ENCODE peak calls at places on chromosomes 3 and 15, in six cellular contexts. E is stomach, D is endothelial cell of umbilical vein, O is upper lobe of left lung, Q is Panc1, J is GM23338. M is an unnamed sample.

GRCh38 chr3:194871143-194871863 is 185.6 kb downstream of the FAM43A start:
- DNase-seq in E (peak; percentile 57), D (peak; percentile 71), O (peak; percentile 86), Q (no peak), J (peak; percentile 10), M (peak; percentile 84)

GRCh38 chr3:45915518-45916231 is 27.6 kb upstream of the CXCR6 start:
- DNase-seq in E (peak; percentile 37), D (no peak), O (peak; percentile 60), Q (no peak), J (no peak), M (peak; percentile 59)

GRCh38 chr3:171183042-171183441 is 156.5 kb upstream of the SLC2A2 start:
- DNase-seq in E (no peak), D (no peak), O (no peak), Q (no peak), J (no peak), M (no peak)

GRCh38 chr3:112333386-112334334 is 704 bp downstream of the CD200 start:
- DNase-seq in E (no peak), D (peak; percentile 71), O (no peak), Q (no peak), J (peak; percentile 87), M (no peak)

GRCh38 chr3:5221701-5222100 is 34.2 kb downstream of the EDEM1 start:
- DNase-seq in E (no peak), D (no peak), O (no peak), Q (no peak), J (no peak), M (no peak)

GRCh38 chr3:47571391-47572165 is 7.1 kb downstream of the CSPG5 start:
- DNase-seq in E (no peak), D (no peak), O (no peak), Q (no peak), J (no peak), M (no peak)

GRCh38 chr3:135514064-135514455 is 451.5 kb upstream of the PPP2R3A start:
- DNase-seq in E (no peak), D (no peak), O (no peak), Q (no peak), J (no peak), M (no peak)

GRCh38 chr3:8994226-8994625 is 31.0 kb upstream of the RAD18 start:
- DNase-seq in E (no peak), D (no peak), O (peak; percentile 25), Q (no peak), J (no peak), M (no peak)

GRCh38 chr3:80017369-80017768 is 249.6 kb upstream of the ROBO1 start:
- DNase-seq in E (no peak), D (peak; percentile 42), O (no peak), Q (no peak), J (no peak), M (no peak)

GRCh38 chr15:80787238-80787805 is 8.2 kb downstream of the CEMIP start:
- DNase-seq in E (no peak), D (no peak), O (no peak), Q (no peak), J (peak; percentile 36), M (no peak)

GRCh38 chr3:192842711-192843436 is 74.8 kb downstream of the MB21D2 start:
- DNase-seq in E (no peak), D (no peak), O (no peak), Q (no peak), J (no peak), M (no peak)

GRCh38 chr15:52462806-52463360 is 65.8 kb downstream of the MYO5A start:
- DNase-seq in E (no peak), D (no peak), O (no peak), Q (no peak), J (no peak), M (no peak)

GRCh38 chr3:128681277-128681829 is 30.7 kb upstream of the RPN1 start:
- DNase-seq in E (no peak), D (no peak), O (no peak), Q (no peak), J (no peak), M (no peak)

GRCh38 chr3:53350652-53351051 is 3.3 kb upstream of the DCP1A start:
- DNase-seq in E (no peak), D (peak; percentile 95), O (no peak), Q (no peak), J (peak; percentile 83), M (no peak)

GRCh38 chr3:171335559-171335958 is 124.6 kb downstream of the TNIK start:
- DNase-seq in E (no peak), D (no peak), O (no peak), Q (no peak), J (no peak), M (no peak)

GRCh38 chr3:10570196-10570946 is 65.0 kb upstream of the ATP2B2 start:
- DNase-seq in E (no peak), D (no peak), O (no peak), Q (no peak), J (no peak), M (no peak)

GRCh38 chr3:105997800-105998526 is 129.2 kb upstream of the CBLB start:
- DNase-seq in E (no peak), D (no peak), O (no peak), Q (no peak), J (no peak), M (peak; percentile 58)

GRCh38 chr3:71511037-71511436 is 72.5 kb downstream of the FOXP1 start:
- DNase-seq in E (no peak), D (peak; percentile 38), O (no peak), Q (no peak), J (no peak), M (no peak)

GRCh38 chr15:101232677-101233076 is 19.2 kb downstream of the CHSY1 start:
- DNase-seq in E (no peak), D (no peak), O (no peak), Q (no peak), J (peak; percentile 17), M (no peak)

GRCh38 chr3:48215466-48215865 is 7.8 kb upstream of the CAMP start:
- DNase-seq in E (peak; percentile 33), D (no peak), O (no peak), Q (no peak), J (no peak), M (no peak)

GRCh38 chr15:78492841-78493240 is 14.5 kb upstream of the HYKK start:
- DNase-seq in E (no peak), D (no peak), O (no peak), Q (no peak), J (no peak), M (no peak)

GRCh38 chr3:53803816-53804545 is 42.2 kb downstream of the CHDH start:
- DNase-seq in E (no peak), D (no peak), O (no peak), Q (no peak), J (no peak), M (no peak)

GRCh38 chr15:52397118-52397517 is 101.5 kb upstream of the MYO5C start:
- DNase-seq in E (no peak), D (no peak), O (no peak), Q (no peak), J (no peak), M (no peak)

GRCh38 chr15:70090436-70091291 is 7.1 kb downstream of the TLE3 start:
- DNase-seq in E (no peak), D (no peak), O (no peak), Q (no peak), J (peak; percentile 51), M (no peak)
- H3K4me1 ChIP-seq in E (peaks cover 98% of the 10 kb centered on the region), D (peaks cover 32% of the 10 kb centered on the region), O (peaks cover 83% of the 10 kb centered on the region), Q (peaks cover 61% of the 10 kb centered on the region), J (peaks cover 79% of the 10 kb centered on the region), M (peaks cover 82% of the 10 kb centered on the region)

DNA sequence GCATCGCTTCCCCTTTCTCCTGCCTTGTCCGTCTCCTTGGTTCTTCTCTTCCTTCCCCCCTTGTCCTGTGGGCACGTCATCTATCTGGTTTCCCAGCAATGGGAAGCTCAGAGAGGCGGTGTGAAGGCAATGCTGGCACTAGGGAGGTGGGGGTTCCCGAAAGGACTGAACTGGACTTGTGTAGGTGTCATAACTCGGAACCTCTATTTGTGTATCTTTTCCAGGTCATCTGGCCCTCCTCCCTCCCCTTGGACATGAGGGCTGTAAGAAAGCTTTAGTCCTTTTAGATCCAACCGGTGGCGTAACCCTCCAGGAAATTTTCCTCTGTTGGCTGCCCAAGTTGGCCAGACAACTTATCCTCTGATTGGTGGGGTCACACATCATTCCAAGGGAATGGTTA is 231.5 kb upstream of the TLE3 start:
- DNase-seq in E (no peak), D (no peak), O (no peak), Q (no peak), J (no peak), M (no peak)
- TF ChIP-seq POLR2AphosphoS5 in E (no peak), D (no peak), O (no peak), Q (no peak), J (no peak), M (no peak)

DNA sequence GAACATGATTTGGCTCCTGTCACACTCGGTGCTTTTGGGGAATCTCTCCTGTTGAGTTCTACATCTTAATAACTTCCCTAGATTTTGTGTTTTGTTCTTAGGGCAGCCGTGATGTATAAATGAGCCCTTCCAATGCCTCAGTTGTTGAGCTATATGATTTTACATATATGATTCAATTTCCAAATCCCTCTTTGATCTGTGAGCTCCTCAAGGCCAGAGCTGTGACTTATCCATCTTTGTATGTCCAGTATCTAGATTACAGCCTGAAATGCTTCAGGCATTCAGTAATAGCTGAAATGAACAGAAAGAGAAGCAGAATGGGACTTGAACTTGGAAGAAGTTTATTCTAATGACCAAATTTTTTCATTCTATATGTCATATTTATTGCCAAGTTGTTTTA is 26.6 kb downstream of the CGGBP1 start:
- DNase-seq in E (no peak), D (no peak), O (no peak), Q (no peak), J (no peak), M (no peak)
- H3K27ac ChIP-seq in E (no peak overlapping the region), D (peak overlapping the region; percentile 53), O (peak overlapping the region; percentile 80), Q (peak overlapping the region; percentile 74), J (no peak overlapping the region), M (peak overlapping the region; percentile 25)

GRCh38 chr15:65805019-65805738 is 13.1 kb upstream of the DENND4A start:
- DNase-seq in E (no peak), D (peak; percentile 25), O (no peak), Q (no peak), J (no peak), M (no peak)
- H3K4me1 ChIP-seq in E (peaks cover 10% of the 10 kb centered on the region), D (peaks cover 11% of the 10 kb centered on the region), O (peaks cover 13% of the 10 kb centered on the region), Q (no peaks in the 10 kb centered on the region), J (peaks cover 4% of the 10 kb centered on the region), M (no peaks in the 10 kb centered on the region)

DNA sequence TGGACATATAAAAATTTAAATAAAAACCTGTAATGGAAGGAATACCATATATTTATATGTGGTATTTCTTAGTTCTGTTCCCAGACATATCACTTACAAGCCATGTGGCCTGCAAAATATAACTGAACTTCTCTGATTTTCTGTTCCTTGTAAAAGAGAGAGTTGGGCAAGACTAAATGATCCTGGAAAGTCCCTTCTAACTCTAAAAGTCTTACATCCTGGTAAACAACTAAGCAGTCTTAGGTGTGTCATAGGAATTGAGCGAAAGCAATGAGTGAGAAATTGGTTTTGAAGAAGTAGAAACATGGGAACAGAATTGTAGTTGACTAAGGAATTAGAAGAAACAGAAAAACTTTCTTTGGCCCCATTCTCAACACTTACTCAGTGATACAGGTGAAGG is 25.3 kb upstream of the IL20RB start:
- DNase-seq in E (no peak), D (peak; percentile 53), O (no peak), Q (no peak), J (no peak), M (no peak)
- TF ChIP-seq POLR2AphosphoS5 in E (no peak), D (no peak), O (no peak), Q (no peak), J (no peak), M (no peak)